ENCODE peak calls at places on chromosomes 12 and 14, in seven cellular contexts. X is esophagus muscularis mucosa, P is HCT116, Y is stomach, V is transverse colon, C is HepG2, G is upper lobe of left lung. Q is an unnamed sample.

GRCh38 chr12:57435288-57435687 is 704 bp downstream of the INHBC start:
- DNase-seq in X (no peak), P (no peak), Y (no peak), V (no peak), C (no peak), G (no peak), Q (no peak)

GRCh38 chr12:123006977-123007376 is 26.5 kb downstream of the ARL6IP4 start:
- DNase-seq in X (no peak), P (no peak), Y (no peak), V (no peak), C (no peak), G (no peak), Q (no peak)

GRCh38 chr12:59005195-59005961 is 85.1 kb upstream of the LRIG3 start:
- DNase-seq in X (no peak), P (no peak), Y (no peak), V (no peak), C (no peak), G (no peak), Q (no peak)

GRCh38 chr14:68925373-68925772 is 53.7 kb downstream of the ACTN1 start:
- DNase-seq in X (no peak), P (no peak), Y (no peak), V (no peak), C (no peak), G (no peak), Q (no peak)

GRCh38 chr12:2336409-2336829 is 283.6 kb downstream of the CACNA1C start:
- DNase-seq in X (no peak), P (peak; percentile 75), Y (no peak), V (no peak), C (no peak), G (no peak), Q (no peak)

GRCh38 chr14:104252256-104253215 is 114.1 kb downstream of the KIF26A start:
- DNase-seq in X (no peak), P (no peak), Y (peak; percentile 29), V (no peak), C (no peak), G (no peak), Q (no peak)

GRCh38 chr12:104695453-104696148 is 238.9 kb downstream of the CHST11 start:
- DNase-seq in X (no peak), P (no peak), Y (no peak), V (peak; percentile 22), C (no peak), G (no peak), Q (no peak)

GRCh38 chr12:1435456-1435855 is 158.9 kb downstream of the FBXL14 start:
- DNase-seq in X (no peak), P (no peak), Y (no peak), V (peak; percentile 41), C (peak; percentile 50), G (no peak), Q (no peak)

GRCh38 chr12:107320929-107321618 is 227.7 kb upstream of the CRY1 start:
- DNase-seq in X (no peak), P (no peak), Y (no peak), V (peak; percentile 31), C (no peak), G (peak; percentile 80), Q (no peak)

GRCh38 chr14:103078860-103079587 is 5.0 kb upstream of the LBHD2 start:
- DNase-seq in X (no peak), P (no peak), Y (no peak), V (no peak), C (no peak), G (no peak), Q (no peak)

GRCh38 chr12:30519535-30519934 is 176.1 kb downstream of the IPO8 start:
- DNase-seq in X (no peak), P (no peak), Y (peak; percentile 61), V (no peak), C (no peak), G (no peak), Q (no peak)

GRCh38 chr12:52442600-52443061 is 8.5 kb upstream of the KRT75 start:
- DNase-seq in X (peak; percentile 86), P (peak; percentile 59), Y (no peak), V (no peak), C (no peak), G (no peak), Q (no peak)

GRCh38 chr14:100681111-100681510 is 45.6 kb upstream of the DLK1 start:
- DNase-seq in X (no peak), P (no peak), Y (no peak), V (no peak), C (no peak), G (no peak), Q (no peak)

GRCh38 chr12:119202121-119202527 is 23.4 kb downstream of the HSPB8 start:
- DNase-seq in X (no peak), P (no peak), Y (no peak), V (no peak), C (no peak), G (no peak), Q (no peak)

GRCh38 chr14:75257241-75257640 is 21.4 kb upstream of the FOS start:
- DNase-seq in X (no peak), P (no peak), Y (no peak), V (no peak), C (no peak), G (no peak), Q (no peak)

GRCh38 chr12:7667025-7667575 is 1.4 kb upstream of the APOBEC1 start:
- DNase-seq in X (no peak), P (peak; percentile 19), Y (no peak), V (no peak), C (peak; percentile 10), G (no peak), Q (no peak)

DNA sequence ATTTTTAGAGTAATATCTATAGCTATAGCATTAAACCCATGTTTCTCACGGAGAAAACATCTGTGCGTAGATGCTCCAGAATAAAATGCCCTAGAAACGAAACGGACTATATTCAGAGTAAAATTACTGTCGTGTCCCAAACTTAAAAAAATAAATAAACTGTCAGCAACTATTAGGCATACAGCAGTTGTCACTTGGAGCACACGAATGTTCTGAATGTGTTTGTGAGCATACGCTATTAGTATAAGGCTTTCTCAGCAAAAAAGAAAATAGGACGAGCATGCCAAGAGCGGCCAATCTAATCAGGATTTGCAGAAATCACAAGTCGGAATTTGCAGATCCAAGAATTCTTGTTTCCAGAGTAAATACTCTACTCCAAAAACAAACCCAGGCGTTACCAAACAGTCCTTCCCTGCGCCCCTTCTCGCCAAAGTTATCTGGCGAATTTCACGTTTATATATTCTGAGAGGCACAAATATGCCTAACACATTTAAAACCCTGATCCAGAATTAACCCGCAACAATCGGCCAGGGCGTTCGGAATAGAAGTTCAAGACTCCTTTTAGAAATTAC is 835 bp downstream of the PTPN21 start:
- DNase-seq in X (no peak), P (no peak), Y (no peak), V (no peak), C (no peak), G (no peak), Q (no peak)
- TF ChIP-seq POLR2A in X (no peak), P (no peak), Y (no peak), V (no peak), C (no peak), G (no peak), Q (no peak)

GRCh38 chr14:22008098-22008412 is 334.4 kb upstream of the OR4E1 start:
- DNase-seq in X (no peak), P (no peak), Y (no peak), V (no peak), C (no peak), G (no peak), Q (no peak)

GRCh38 chr14:22012452-22012851 is 338.8 kb upstream of the OR4E1 start:
- DNase-seq in X (no peak), P (no peak), Y (no peak), V (no peak), C (no peak), G (peak; percentile 8), Q (no peak)

GRCh38 chr14:22010532-22011242 is 337.1 kb upstream of the OR4E1 start:
- DNase-seq in X (no peak), P (no peak), Y (no peak), V (no peak), C (no peak), G (no peak), Q (no peak)

GRCh38 chr14:22008766-22009165 is 335.1 kb upstream of the OR4E1 start:
- DNase-seq in X (no peak), P (no peak), Y (no peak), V (no peak), C (no peak), G (no peak), Q (no peak)

GRCh38 chr14:22011243-22011642 is 337.6 kb upstream of the OR4E1 start:
- DNase-seq in X (no peak), P (no peak), Y (no peak), V (no peak), C (no peak), G (no peak), Q (no peak)
- TF ChIP-seq POLR2AphosphoS5 in X (no peak), P (no peak), Y (no peak), V (no peak), C (no peak), G (no peak), Q (no peak)

GRCh38 chr12:25186038-25186787 is 8.7 kb downstream of the DNAI7 start:
- DNase-seq in X (no peak), P (no peak), Y (no peak), V (no peak), C (peak; percentile 43), G (no peak), Q (no peak)
- H3K4me3 ChIP-seq in X (no peak overlapping the region), P (no peak overlapping the region), Y (no peak overlapping the region), V (no peak overlapping the region), C (no peak overlapping the region), G (no peak overlapping the region), Q (no peak overlapping the region)

GRCh38 chr12:124855275-124855957 is 8.2 kb downstream of the SCARB1 start:
- DNase-seq in X (no peak), P (no peak), Y (no peak), V (no peak), C (no peak), G (no peak), Q (no peak)

GRCh38 chr12:124856842-124857178 is 6.9 kb downstream of the SCARB1 start:
- DNase-seq in X (no peak), P (no peak), Y (no peak), V (no peak), C (no peak), G (no peak), Q (no peak)

GRCh38 chr12:124857921-124858461 is 5.7 kb downstream of the SCARB1 start:
- DNase-seq in X (no peak), P (no peak), Y (no peak), V (no peak), C (no peak), G (no peak), Q (no peak)

GRCh38 chr12:124854637-124855184 is 9.0 kb downstream of the SCARB1 start:
- DNase-seq in X (no peak), P (no peak), Y (no peak), V (no peak), C (no peak), G (no peak), Q (no peak)

DNA sequence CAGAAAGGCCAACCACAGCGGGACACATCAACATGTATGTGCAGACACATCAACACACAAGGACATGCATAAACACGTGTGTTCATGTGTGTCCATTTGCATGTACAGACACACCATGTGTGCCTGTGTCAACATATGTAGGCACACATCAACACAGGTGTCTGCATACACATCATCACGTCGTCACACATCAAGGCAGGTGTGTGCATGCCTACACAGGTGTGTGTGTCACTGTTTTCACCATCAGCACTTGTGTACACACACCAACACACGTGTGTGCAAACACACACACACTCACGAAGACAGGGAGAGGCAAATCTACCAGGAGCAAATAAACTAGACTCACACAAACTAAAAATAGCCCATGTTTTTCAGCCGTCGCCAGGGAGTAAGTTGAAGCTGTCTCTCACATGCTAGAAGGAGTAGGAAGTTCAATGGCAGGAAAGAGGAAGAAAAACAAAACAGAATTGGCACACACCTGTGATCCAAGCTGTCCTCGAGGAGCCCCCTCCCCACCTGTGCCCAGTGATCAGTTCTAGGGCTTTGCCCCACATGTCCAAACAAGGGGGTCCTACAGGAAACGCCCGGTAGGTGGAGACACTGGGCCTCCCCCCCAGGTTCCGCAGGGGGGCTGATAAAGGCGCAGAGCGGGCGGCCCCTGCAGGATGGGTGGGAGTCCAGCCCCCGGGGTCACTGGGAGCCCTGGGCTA is 7.4 kb downstream of the SCARB1 start:
- DNase-seq in X (no peak), P (no peak), Y (no peak), V (no peak), C (no peak), G (no peak), Q (no peak)
- TF ChIP-seq POLR2A in X (no peak), P (no peak), Y (no peak), V (no peak), C (no peak), G (no peak), Q (no peak)

Q was measured in sigmoid colon.